ENCODE peak calls at places on chromosomes 1 and 21, in six cellular contexts. O is IMR-90, U is H9, P is H1, V is trophoblast cell, S is mesenchymal stem cell. F is an unnamed sample.

GRCh38 chr1:43708006-43708412 is 673 bp downstream of the ST3GAL3 start:
- DNase-seq in O (peak), U (peak), P (peak), V (no peak), S (peak), F (no peak)

GRCh38 chr1:8431028-8431427 is 113.1 kb downstream of the SLC45A1 start:
- DNase-seq in O (no peak), U (no peak), P (no peak), V (no peak), S (no peak), F (no peak)

GRCh38 chr21:14863745-14864210 is 201.0 kb downstream of the NRIP1 start:
- DNase-seq in O (peak), U (no peak), P (no peak), V (no peak), S (no peak), F (no peak)

GRCh38 chr1:245156736-245157505 is 2.1 kb downstream of the KIF26B start:
- DNase-seq in O (peak), U (peak), P (no peak), V (peak), S (peak), F (no peak)

GRCh38 chr1:221839321-221839720 is 97.4 kb upstream of the DUSP10 start:
- DNase-seq in O (no peak), U (no peak), P (no peak), V (no peak), S (no peak), F (no peak)

GRCh38 chr21:22900511-22900910 is 1902.3 kb downstream of the NCAM2 start:
- DNase-seq in O (peak), U (no peak), P (no peak), V (no peak), S (no peak), F (no peak)

GRCh38 chr1:71521655-71522264 is 440.9 kb upstream of the ZRANB2 start:
- DNase-seq in O (peak), U (no peak), P (no peak), V (peak), S (peak), F (peak)

GRCh38 chr1:197137322-197137721 is 9.1 kb downstream of the ASPM start:
- DNase-seq in O (no peak), U (no peak), P (no peak), V (no peak), S (no peak), F (no peak)

GRCh38 chr1:23362218-23362713 is 7.4 kb downstream of the ZNF436 start:
- DNase-seq in O (no peak), U (no peak), P (no peak), V (no peak), S (no peak), F (no peak)

GRCh38 chr1:22662318-22662717 is 9.3 kb downstream of the C1QB start:
- DNase-seq in O (no peak), U (peak), P (no peak), V (no peak), S (no peak), F (peak)

GRCh38 chr1:45411510-45411899 is 71.3 kb upstream of the MUTYH start:
- DNase-seq in O (no peak), U (no peak), P (no peak), V (no peak), S (no peak), F (no peak)

GRCh38 chr1:155093938-155094621 is 15.4 kb downstream of the EFNA3 start:
- DNase-seq in O (peak), U (no peak), P (no peak), V (peak), S (peak), F (no peak)

DNA sequence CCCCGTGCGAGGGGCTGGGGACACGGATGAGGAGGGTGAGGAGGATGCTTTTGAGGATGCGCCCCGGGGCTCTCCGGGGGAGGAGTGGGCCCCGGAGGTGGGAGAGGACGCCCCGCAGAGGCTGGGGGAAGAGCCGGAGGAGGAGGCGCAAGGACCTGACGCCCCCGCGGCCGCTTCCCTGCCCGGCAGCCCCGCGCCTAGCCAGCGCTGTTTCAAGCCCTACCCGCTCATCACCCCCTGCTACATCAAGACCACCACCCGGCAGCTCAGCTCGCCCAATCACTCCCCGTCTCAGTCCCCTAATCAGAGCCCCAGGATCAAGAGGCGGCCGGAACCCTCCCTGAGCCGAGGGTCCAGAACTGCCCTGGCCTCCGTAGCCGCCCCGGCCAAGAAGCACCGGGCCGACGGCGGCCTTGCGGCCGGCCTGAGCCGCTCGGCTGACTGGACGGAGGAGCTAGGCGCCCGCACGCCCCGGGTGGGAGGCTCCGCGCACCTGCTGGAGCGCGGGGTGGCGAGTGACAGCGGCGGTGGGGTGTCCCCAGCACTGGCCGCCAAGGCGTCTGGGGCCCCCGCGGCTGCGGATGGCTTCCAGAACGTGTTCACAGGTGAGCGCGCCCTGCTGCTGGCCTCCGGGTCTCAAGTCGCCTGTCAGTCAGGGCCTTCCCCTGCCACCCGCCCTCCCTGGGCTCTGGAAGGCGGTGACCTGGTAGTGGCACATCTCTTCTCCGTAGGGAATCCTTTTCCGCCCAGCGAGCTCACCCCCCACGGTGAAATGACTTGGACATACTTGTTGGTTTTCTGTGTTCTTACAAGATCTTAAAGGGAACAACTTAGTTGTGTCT is 1.7 kb downstream of the FMN2 start:
- DNase-seq in O (no peak), U (peak), P (no peak), V (no peak), S (peak), F (peak)
- H2BK5ac ChIP-seq in O (peak), U (no peak), P (no peak), V (no peak), S (no peak), F (no peak)

DNA sequence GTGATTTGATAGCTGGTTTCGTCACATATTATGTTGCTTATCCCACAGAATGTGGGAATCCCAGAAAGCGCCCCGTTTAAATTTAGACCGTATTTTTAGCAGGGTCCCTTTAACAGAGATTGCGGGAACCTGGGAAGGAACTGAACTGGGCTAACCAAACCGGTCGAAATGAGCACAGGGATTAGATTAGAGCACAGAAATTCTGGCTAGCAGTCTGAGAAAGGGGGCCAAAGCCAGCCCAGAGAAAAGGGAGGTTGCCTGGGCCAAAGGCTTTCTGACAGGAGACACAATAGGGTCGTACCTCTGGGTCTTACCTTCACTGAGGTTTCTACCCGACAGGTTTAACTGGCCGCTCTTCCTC is 323 bp downstream of the LRRC40 start:
- DNase-seq in O (no peak), U (no peak), P (no peak), V (no peak), S (no peak), F (no peak)
- H3K14ac ChIP-seq in O (peak), U (peak), P (no peak), V (peak), S (no peak), F (no peak)

DNA sequence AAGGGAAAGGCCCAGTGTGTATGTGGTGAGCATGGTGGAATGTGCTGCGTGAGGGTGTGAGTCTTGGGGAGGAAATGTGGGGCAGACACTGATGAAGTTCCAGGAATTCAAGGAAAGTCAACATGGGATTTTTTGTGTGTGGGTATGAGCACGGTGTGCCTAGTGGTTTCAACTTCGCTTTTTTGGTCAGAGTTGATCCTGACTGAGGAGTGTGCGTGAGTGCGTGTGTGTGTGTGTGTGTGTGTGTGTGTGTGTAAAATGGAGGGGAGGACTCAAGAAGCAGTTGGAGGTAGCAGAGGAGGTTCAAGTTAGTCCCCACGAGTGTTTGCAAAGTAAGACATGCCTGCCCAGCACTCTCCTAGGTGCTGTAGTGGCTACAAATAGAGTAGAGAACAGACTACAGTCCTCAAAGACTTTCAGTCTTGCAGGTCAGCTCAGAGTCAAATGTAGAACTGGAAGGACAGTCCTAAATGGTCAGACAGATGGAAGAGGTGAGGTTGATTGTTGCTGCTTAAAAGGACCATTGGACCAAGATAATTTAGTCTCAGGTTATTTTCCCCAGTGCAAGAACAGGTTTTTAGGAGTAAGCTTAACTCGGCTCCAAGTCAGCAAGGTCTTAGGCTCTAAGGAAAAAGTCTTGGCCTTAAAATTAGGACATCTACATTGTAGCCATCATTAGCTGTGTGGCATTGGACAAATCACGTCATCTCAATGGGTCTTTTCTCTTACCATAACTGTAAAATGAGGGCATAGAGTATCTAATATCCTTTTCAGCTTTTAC is 25.0 kb downstream of the SLAMF1 start:
- DNase-seq in O (no peak), U (no peak), P (no peak), V (peak), S (no peak), F (no peak)
- H2BK5ac ChIP-seq in O (no peak), U (no peak), P (no peak), V (no peak), S (no peak), F (no peak)

GRCh38 chr1:159921700-159922498 is 3.4 kb downstream of the TAGLN2 start:
- DNase-seq in O (peak), U (no peak), P (no peak), V (no peak), S (peak), F (no peak)

GRCh38 chr1:159923203-159924024 is 1.9 kb downstream of the TAGLN2 start:
- DNase-seq in O (peak), U (peak), P (peak), V (peak), S (peak), F (no peak)

GRCh38 chr1:159921251-159921650 is 4.1 kb downstream of the TAGLN2 start:
- DNase-seq in O (peak), U (no peak), P (no peak), V (no peak), S (peak), F (no peak)

GRCh38 chr1:159924025-159924790 is 1.1 kb downstream of the TAGLN2 start:
- DNase-seq in O (peak), U (peak), P (peak), V (peak), S (peak), F (no peak)

DNA sequence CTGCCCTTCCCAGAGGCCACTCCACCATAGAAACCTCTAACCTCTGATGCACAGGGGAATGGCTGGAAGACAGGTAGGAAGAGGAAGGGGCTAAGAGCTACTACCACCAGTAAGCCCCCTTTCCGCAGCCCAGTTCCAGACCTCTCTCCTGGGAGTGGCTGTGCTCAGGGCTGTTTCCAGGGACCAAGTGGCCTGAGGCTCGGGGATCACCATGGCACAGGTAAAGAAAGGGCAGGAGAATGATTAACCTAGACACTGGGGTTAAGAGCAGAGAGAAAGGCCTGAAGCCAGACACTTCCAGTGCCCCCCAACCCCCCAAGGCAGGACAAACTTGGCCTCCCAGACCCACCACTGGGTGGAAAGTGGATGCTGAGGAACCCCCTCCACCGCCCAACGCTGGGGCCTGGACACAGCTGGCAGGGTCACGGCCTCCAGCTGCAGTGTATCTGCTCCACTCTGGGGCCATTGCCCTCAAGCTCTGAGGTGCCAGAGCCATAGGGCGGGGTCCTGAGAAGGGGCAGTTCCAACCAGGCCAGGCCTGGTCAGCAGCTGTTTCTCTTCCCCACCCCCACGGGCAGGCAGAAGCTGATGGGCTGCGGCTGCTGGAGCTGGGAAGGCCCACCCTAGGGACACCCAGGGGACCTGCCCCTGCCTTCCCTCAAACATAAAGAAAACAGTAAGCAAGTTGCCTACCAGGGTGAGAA is 2.7 kb downstream of the TAGLN2 start:
- DNase-seq in O (peak), U (no peak), P (no peak), V (no peak), S (peak), F (no peak)
- H3K14ac ChIP-seq in O (peak), U (no peak), P (no peak), V (peak), S (no peak), F (peak)

GRCh38 chr21:31555741-31556191 is 103.7 kb upstream of the SOD1 start:
- DNase-seq in O (no peak), U (peak), P (peak), V (no peak), S (no peak), F (peak)

GRCh38 chr21:31552826-31553225 is 106.7 kb upstream of the SOD1 start:
- DNase-seq in O (no peak), U (no peak), P (no peak), V (no peak), S (no peak), F (no peak)

GRCh38 chr21:31553926-31554325 is 105.6 kb upstream of the SOD1 start:
- DNase-seq in O (no peak), U (no peak), P (no peak), V (no peak), S (no peak), F (no peak)

GRCh38 chr21:31553461-31553860 is 106.0 kb upstream of the SOD1 start:
- DNase-seq in O (no peak), U (no peak), P (no peak), V (no peak), S (no peak), F (no peak)

DNA sequence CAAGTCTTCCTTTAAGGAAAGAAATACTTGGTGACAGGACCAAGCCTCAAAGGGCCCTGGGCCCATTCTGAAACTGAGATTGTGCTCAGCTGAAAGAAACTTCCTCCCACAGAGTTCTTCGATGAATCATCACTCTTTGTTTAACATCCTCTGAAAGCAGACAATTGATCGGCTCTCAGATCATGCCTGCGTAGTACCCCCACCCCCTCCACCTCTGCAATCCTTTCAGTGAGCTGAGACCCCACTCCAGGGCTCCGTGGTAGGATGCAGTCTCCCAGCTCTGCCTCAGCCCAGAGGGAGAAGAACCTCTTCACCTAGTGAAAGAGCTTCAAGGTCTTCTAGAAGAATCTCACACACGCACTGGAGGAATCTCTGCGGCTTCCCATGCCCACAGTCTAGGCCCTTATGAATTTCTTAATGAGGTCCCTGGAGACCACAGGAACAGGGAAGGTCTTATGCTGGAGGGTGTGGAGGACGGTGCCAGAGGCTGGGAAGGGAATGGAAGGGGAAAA is 104.9 kb upstream of the SOD1 start:
- DNase-seq in O (peak), U (peak), P (no peak), V (peak), S (peak), F (peak)
- H2BK5ac ChIP-seq in O (no peak), U (no peak), P (peak), V (peak), S (no peak), F (no peak)

GRCh38 chr1:214991691-214992315 is 90.7 kb upstream of the KCNK2 start:
- DNase-seq in O (no peak), U (no peak), P (no peak), V (peak), S (no peak), F (no peak)
- H3K14ac ChIP-seq in O (peak), U (no peak), P (no peak), V (no peak), S (no peak), F (no peak)

GRCh38 chr1:78565393-78565792 is 54.9 kb upstream of the IFI44L start:
- DNase-seq in O (no peak), U (no peak), P (no peak), V (no peak), S (no peak), F (no peak)
- H2BK5ac ChIP-seq in O (no peak), U (no peak), P (no peak), V (no peak), S (no peak), F (no peak)

GRCh38 chr1:227779651-227780050 is 35.8 kb upstream of the PRSS38 start:
- DNase-seq in O (no peak), U (peak), P (no peak), V (no peak), S (no peak), F (no peak)
- H3K14ac ChIP-seq in O (no peak), U (no peak), P (no peak), V (no peak), S (no peak), F (no peak)

DNA sequence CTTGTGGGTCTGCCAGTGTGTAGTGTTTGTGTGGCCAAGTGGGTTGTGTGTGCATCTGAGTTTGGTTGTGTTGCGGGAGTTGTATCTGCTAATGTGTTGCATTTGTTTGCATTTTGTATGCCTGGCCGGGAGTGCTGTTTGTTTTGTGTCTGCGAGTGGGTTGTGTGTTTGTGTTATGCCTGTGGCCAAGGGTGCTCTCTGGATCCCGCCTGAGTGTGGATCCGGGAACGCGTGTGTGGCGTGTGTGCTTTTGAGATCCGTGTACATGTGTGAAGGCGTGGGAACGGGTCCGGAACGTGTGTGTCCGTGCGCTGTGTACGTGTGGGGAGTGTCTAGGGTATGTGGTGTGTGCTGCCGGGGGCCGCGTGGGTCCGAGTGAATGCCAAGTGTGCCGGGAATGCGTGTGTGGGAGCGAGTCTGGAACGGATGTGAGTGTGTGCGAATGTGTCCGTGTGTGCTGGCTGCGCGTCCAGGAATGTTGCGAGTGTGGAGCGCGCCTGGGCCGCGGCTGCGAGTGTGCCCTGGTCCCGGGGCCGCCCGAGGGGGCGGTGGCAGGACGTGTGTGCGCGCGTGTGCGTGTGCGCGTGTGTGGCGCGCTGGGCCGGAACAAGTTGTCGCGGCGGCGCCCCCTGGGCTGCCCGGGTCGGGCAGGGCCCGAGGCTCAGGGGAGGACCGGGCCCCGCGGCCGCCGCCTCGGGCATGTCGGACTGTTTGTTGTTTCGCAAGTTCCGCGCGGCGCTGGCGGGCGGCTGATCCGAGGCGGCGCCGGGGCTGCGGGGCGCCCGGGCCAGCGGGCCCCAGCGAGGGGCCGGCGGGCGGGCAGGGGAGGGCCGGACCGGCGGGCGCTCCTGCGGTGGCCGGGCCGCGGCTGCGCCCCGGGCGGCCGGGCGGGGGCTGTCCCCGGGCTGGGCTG is 927 bp downstream of the PTPRU start:
- DNase-seq in O (peak), U (no peak), P (no peak), V (peak), S (peak), F (no peak)
- H2BK5ac ChIP-seq in O (peak), U (no peak), P (peak), V (peak), S (no peak), F (no peak)

F was measured in neuronal stem cell.